ENCODE peak calls at places on chromosomes 5 and 9, in four cellular contexts. H is cardiac muscle cell, Y is T-helper 2 cell, P is amniotic stem cell. R is an unnamed sample.

GRCh38 chr5:138449501-138450239 is 10.8 kb downstream of the REEP2 start:
- DNase-seq in H (peak), Y (peak), P (peak), R (peak)

GRCh38 chr5:3027866-3028635 is 276.6 kb upstream of the IRX2 start:
- DNase-seq in H (no peak), Y (no peak), P (no peak), R (no peak)

GRCh38 chr9:128136816-128137793 is 9.6 kb upstream of the PTGES2 start:
- DNase-seq in H (no peak), Y (no peak), P (no peak), R (no peak)

GRCh38 chr5:34735436-34736426 is 79.6 kb downstream of the RAI14 start:
- DNase-seq in H (no peak), Y (peak), P (no peak), R (no peak)

GRCh38 chr9:16509946-16510504 is 360.4 kb downstream of the BNC2 start:
- DNase-seq in H (no peak), Y (no peak), P (no peak), R (no peak)

GRCh38 chr5:66529704-66530103 is 66.5 kb upstream of the MAST4 start:
- DNase-seq in H (peak), Y (no peak), P (no peak), R (no peak)

GRCh38 chr5:72394688-72395087 is 74.5 kb downstream of the PTCD2 start:
- DNase-seq in H (no peak), Y (no peak), P (no peak), R (no peak)

GRCh38 chr9:136343884-136344269 is 16.5 kb downstream of the GPSM1 start:
- DNase-seq in H (no peak), Y (no peak), P (no peak), R (no peak)

GRCh38 chr5:72363146-72363802 is 43.1 kb downstream of the PTCD2 start:
- DNase-seq in H (no peak), Y (no peak), P (peak), R (no peak)

GRCh38 chr5:3220201-3220600 is 375.4 kb upstream of the IRX1 start:
- DNase-seq in H (no peak), Y (no peak), P (no peak), R (no peak)

GRCh38 chr5:170791325-170791954 is 7.9 kb downstream of the GABRP start:
- DNase-seq in H (peak), Y (no peak), P (peak), R (no peak)

GRCh38 chr5:129412731-129413130 is 47.4 kb upstream of the ADAMTS19 start:
- DNase-seq in H (no peak), Y (no peak), P (no peak), R (no peak)

GRCh38 chr5:10528827-10529226 is 35.0 kb upstream of the ANKRD33B start:
- DNase-seq in H (no peak), Y (no peak), P (no peak), R (no peak)

GRCh38 chr5:61048534-61048933 is 103.5 kb downstream of the NDUFAF2 start:
- DNase-seq in H (no peak), Y (no peak), P (peak), R (no peak)

GRCh38 chr9:107624216-107624948 is 134.8 kb upstream of the KLF4 start:
- DNase-seq in H (no peak), Y (no peak), P (peak), R (no peak)

GRCh38 chr5:15634771-15635347 is 134.9 kb downstream of the FBXL7 start:
- DNase-seq in H (no peak), Y (no peak), P (no peak), R (no peak)

GRCh38 chr5:139037732-139038131 is 160.4 kb downstream of the SIL1 start:
- DNase-seq in H (no peak), Y (peak), P (no peak), R (no peak)

GRCh38 chr5:134059758-134060495 is 54.6 kb upstream of the TCF7 start:
- DNase-seq in H (no peak), Y (no peak), P (no peak), R (no peak)

GRCh38 chr9:101381833-101382342 is 2.9 kb downstream of the BAAT start:
- DNase-seq in H (no peak), Y (no peak), P (no peak), R (no peak)

GRCh38 chr5:151591144-151591819 is at the start of gene FAT2:
- DNase-seq in H (no peak), Y (no peak), P (no peak), R (no peak)

GRCh38 chr5:67998709-67999251 is 216.8 kb upstream of the PIK3R1 start:
- DNase-seq in H (peak), Y (no peak), P (no peak), R (no peak)

GRCh38 chr5:164207646-164208045 is 702.2 kb downstream of the MAT2B start:
- DNase-seq in H (no peak), Y (no peak), P (no peak), R (no peak)

GRCh38 chr5:77437194-77437593 is 54.9 kb downstream of the WDR41 start:
- DNase-seq in H (peak), Y (peak), P (no peak), R (no peak)

GRCh38 chr9:117541192-117541591 is 126.3 kb upstream of the ASTN2 start:
- DNase-seq in H (no peak), Y (no peak), P (no peak), R (no peak)

GRCh38 chr5:54270326-54270725 is 40.0 kb downstream of the ARL15 start:
- DNase-seq in H (no peak), Y (no peak), P (no peak), R (no peak)

GRCh38 chr9:9612270-9612669 is 1000.5 kb downstream of the PTPRD start:
- DNase-seq in H (no peak), Y (no peak), P (no peak), R (no peak)

GRCh38 chr9:18739127-18739526 is 265.2 kb downstream of the ADAMTSL1 start:
- DNase-seq in H (no peak), Y (no peak), P (no peak), R (no peak)

GRCh38 chr5:177374211-177374610 is 10.0 kb upstream of the SLC34A1 start:
- DNase-seq in H (no peak), Y (no peak), P (no peak), R (no peak)

GRCh38 chr5:152505442-152506042 is 100.5 kb upstream of the NMUR2 start:
- DNase-seq in H (peak), Y (peak), P (no peak), R (peak)

GRCh38 chr9:108444400-108445358 is 411.1 kb downstream of the ACTL7B start:
- DNase-seq in H (no peak), Y (no peak), P (peak), R (no peak)

GRCh38 chr9:77131411-77131810 is 45.9 kb upstream of the VPS13A start:
- DNase-seq in H (no peak), Y (no peak), P (no peak), R (no peak)

GRCh38 chr9:131923766-131924165 is 155.9 kb downstream of the MED27 start:
- DNase-seq in H (no peak), Y (no peak), P (no peak), R (no peak)

GRCh38 chr5:72503888-72504491 is 3.2 kb downstream of the ZNF366 start:
- DNase-seq in H (no peak), Y (no peak), P (no peak), R (no peak)